ENCODE peak calls at places on chromosomes 2 and 18, in ten cellular contexts. O is mammary epithelial cell, D is mesenchymal stem cell, Y is H1, E is neural progenitor cell, G is colonic mucosa, I is HepG2, B is PC-3, Z is HCT116, X is DND-41. N is an unnamed sample.

GRCh38 chr2:112712903-112713584 is 7.8 kb upstream of the NT5DC4 start:
- DNase-seq in E (no peak), I (peak; percentile 75), X (no peak), G (no peak), D (peak; percentile 65), Y (peak; percentile 42), B (peak; percentile 62), Z (no peak), O (no peak), N (peak; percentile 72)

GRCh38 chr2:74954500-74954874 is 4.0 kb upstream of the POLE4 start:
- DNase-seq in X (no peak), E (no peak), Y (no peak), I (no peak), Z (no peak), G (no peak), O (no peak), D (no peak), B (no peak), N (no peak)

GRCh38 chr18:13577091-13577697 is 149.2 kb downstream of the FAM210A start:
- DNase-seq in E (no peak), Y (no peak), B (peak; percentile 22), I (no peak), O (peak; percentile 44), Z (no peak), D (no peak), G (no peak), X (peak; percentile 58), N (peak; percentile 60)

GRCh38 chr2:229301229-229301628 is 30.1 kb upstream of the PID1 start:
- DNase-seq in G (no peak), E (no peak), X (no peak), D (no peak), B (no peak), Y (no peak), O (no peak), Z (no peak), I (no peak), N (no peak)

GRCh38 chr2:201974651-201975050 is 59.0 kb upstream of the FZD7 start:
- DNase-seq in D (no peak), B (no peak), X (no peak), Z (no peak), I (no peak), E (no peak), O (no peak), G (no peak), Y (no peak), N (no peak)

GRCh38 chr2:46181789-46182530 is 115.2 kb upstream of the EPAS1 start:
- DNase-seq in X (no peak), Y (no peak), E (no peak), I (no peak), O (no peak), Z (no peak), B (no peak), G (no peak), D (no peak), N (no peak)

GRCh38 chr2:151238527-151239487 is 22.9 kb downstream of the RBM43 start:
- DNase-seq in O (peak; percentile 51), D (peak; percentile 85), Z (peak; percentile 45), X (peak; percentile 55), E (peak; percentile 73), Y (no peak), I (peak; percentile 57), B (peak; percentile 86), G (peak; percentile 36), N (peak; percentile 69)

GRCh38 chr18:44799422-44800421 is 119.0 kb downstream of the SETBP1 start:
- DNase-seq in G (no peak), X (no peak), B (no peak), Z (no peak), Y (no peak), D (no peak), E (no peak), I (no peak), O (no peak), N (no peak)

GRCh38 chr2:5693288-5694015 is 1.3 kb downstream of the SOX11 start:
- DNase-seq in X (no peak), O (peak; percentile 3), D (peak; percentile 52), G (no peak), I (no peak), E (peak; percentile 61), Y (peak; percentile 60), B (no peak), Z (no peak), N (peak; percentile 33)

GRCh38 chr2:5690718-5691658 is 1.2 kb upstream of the SOX11 start:
- DNase-seq in O (no peak), D (peak; percentile 64), Z (no peak), G (no peak), X (no peak), E (peak; percentile 94), B (no peak), I (no peak), Y (peak; percentile 77), N (peak; percentile 57)

GRCh38 chr2:5692561-5693287 is 540 bp downstream of the SOX11 start:
- DNase-seq in E (no peak), Y (peak; percentile 67), B (no peak), X (no peak), D (peak; percentile 66), O (no peak), I (no peak), Z (no peak), G (no peak), N (peak; percentile 62)

GRCh38 chr2:5690231-5690630 is 2.0 kb upstream of the SOX11 start:
- DNase-seq in Y (no peak), X (no peak), Z (no peak), G (no peak), D (no peak), E (peak; percentile 23), I (no peak), O (no peak), B (no peak), N (peak; percentile 34)

DNA sequence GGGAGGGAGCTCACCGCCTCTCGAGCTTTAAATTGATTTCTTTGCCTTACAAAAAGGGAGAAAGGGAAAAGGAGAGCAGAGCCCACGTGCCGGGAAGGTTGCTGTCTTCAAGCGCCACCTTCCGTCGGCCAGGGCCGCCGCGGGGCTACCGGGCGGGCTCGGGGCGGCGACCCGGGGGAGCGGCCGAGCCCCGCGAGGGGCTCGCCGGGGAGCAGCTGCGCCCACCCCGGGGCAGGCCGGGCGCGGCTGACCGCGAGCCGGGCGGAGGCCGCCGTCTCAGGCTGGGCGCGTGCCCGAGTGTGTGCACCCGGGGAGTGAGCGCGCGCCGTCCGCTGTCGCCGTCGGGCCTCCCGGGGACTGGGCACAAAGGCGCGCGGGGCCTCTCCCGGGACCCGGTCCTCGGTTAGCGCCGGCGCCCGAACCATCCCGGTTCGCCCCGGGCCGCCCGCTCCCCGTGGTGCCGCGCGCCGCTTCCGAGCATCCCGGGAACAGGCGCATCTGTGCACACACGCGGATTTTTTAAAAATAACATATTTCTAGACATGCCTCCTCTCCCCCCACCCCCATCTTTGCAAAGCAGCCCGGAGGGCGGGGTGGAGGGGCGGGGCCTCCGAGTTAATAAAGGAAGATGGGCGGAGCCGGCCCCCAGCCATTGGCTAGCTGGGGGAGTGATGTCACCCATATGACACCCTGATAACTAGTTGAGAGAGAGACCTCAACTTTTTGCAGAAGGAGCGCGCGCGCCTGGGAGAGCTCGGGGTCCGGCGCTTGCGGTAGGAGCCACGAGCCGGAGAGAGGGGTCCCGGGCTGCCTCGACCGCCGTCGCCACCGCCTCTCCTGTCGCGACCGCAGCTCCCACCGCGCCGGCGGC is at the start of gene SOX11:
- DNase-seq in Z (no peak), E (peak; percentile 97), I (no peak), O (no peak), Y (peak; percentile 96), X (no peak), B (no peak), G (no peak), D (peak; percentile 95), N (peak; percentile 87)
- H3K9ac ChIP-seq in Z (no peak within 1 kb of the TSS), E (peak within 1 kb of the TSS; percentile 78), I (no peak within 1 kb of the TSS), O (no peak within 1 kb of the TSS), Y (peak within 1 kb of the TSS; percentile 88), X (no peak within 1 kb of the TSS), B (no peak within 1 kb of the TSS), G (no peak within 1 kb of the TSS), D (no peak within 1 kb of the TSS), N (peak within 1 kb of the TSS; percentile 96)

GRCh38 chr2:95359501-95359930 is 43.0 kb upstream of the FAHD2A start:
- DNase-seq in G (peak; percentile 12), Y (peak; percentile 22), Z (no peak), X (no peak), O (no peak), D (no peak), B (no peak), I (no peak), E (no peak), N (no peak)

GRCh38 chr2:95359035-95359434 is 43.5 kb upstream of the FAHD2A start:
- DNase-seq in D (no peak), B (peak; percentile 43), I (no peak), E (no peak), Y (no peak), G (peak; percentile 0), X (no peak), O (peak; percentile 59), Z (no peak), N (peak; percentile 81)

GRCh38 chr2:95362486-95362885 is 40.0 kb upstream of the FAHD2A start:
- DNase-seq in O (no peak), I (no peak), E (no peak), G (no peak), X (no peak), D (no peak), Z (no peak), Y (no peak), B (no peak), N (no peak)

GRCh38 chr2:95357717-95358280 is 44.7 kb upstream of the FAHD2A start:
- DNase-seq in X (no peak), Y (no peak), D (no peak), E (no peak), B (no peak), Z (no peak), O (no peak), I (no peak), G (peak; percentile 12), N (no peak)

DNA sequence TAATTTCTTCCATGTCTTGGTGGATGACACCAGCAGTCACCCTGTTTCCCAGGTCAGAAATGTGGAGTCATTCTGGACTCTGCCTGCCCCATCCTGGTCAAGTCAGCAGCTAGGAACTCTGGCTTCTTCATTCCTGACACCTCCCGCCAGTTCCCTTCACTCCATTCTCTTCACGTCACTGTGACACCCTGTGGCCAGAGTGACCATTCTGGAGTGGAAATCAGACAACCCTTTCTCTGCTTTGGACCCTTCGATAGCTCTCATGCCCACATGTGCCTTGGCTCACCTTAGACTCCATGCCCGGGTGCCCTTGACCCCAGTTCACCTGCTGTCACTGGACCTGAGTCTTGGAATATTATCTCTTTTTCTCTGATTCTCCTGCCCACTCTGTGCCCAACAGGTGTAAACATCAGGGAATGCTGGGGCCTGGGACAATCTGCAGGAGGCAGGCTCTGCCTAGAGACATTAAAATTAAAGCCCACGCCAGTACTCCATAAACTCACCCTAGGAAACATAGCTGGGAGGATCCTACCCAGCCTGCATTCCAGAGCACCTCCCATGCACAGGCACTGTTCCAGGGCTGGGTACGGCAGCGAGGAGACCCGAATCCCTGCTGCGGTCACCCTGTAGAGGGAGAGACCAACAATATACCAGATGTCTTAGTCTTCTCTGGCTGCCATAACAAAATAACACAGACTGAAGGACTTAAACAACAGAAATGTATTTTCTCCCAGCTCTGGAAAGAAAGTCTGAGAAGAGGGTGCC is 41.1 kb upstream of the FAHD2A start:
- DNase-seq in E (no peak), O (no peak), I (no peak), D (no peak), X (no peak), G (no peak), Y (no peak), B (no peak), Z (no peak), N (no peak)
- H3K9ac ChIP-seq in E (no peak overlapping the region), O (no peak overlapping the region), I (no peak overlapping the region), D (no peak overlapping the region), X (no peak overlapping the region), G (no peak overlapping the region), Y (no peak overlapping the region), B (no peak overlapping the region), Z (no peak overlapping the region), N (no peak overlapping the region)

DNA sequence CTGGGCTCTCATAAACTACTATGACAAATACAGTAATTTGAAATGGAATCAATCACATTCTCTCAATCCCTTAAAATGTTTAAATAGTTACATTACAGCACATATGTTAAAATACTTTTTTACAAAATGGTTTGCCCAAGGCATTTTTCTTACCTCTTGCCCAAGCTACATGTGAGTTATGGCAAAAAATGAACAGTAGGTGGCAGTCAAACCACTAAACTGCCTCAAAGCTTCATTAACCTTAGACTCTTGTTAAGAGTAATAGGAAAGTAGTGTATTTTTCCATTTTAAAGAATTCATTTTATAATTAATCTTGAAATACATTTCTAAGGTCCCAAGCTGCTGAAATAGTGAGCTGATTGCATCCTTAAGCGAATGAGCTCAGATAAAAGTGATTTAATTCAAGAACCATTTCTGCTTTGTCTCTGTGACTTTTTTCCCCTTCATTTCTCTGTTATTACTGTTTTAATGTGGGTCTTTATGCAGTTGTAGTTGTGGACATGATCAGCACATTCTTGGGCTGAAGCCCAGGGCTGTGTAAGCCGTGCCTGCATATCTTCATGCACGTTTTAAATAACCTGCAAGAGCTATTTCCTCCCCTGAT is 311.9 kb downstream of the LNPK start:
- DNase-seq in Y (no peak), D (peak; percentile 68), Z (peak; percentile 58), E (peak; percentile 62), I (peak; percentile 72), B (peak; percentile 86), O (peak; percentile 49), G (peak; percentile 50), X (peak; percentile 55), N (peak; percentile 50)
- H3K9ac ChIP-seq in Y (no peak overlapping the region), D (no peak overlapping the region), Z (no peak overlapping the region), E (no peak overlapping the region), I (no peak overlapping the region), B (no peak overlapping the region), O (no peak overlapping the region), G (no peak overlapping the region), X (no peak overlapping the region), N (no peak overlapping the region)

GRCh38 chr2:217650229-217650628 is 352.6 kb downstream of the TNS1 start:
- DNase-seq in D (no peak), G (no peak), B (peak; percentile 31), O (peak; percentile 22), E (no peak), I (no peak), Y (no peak), X (no peak), Z (peak; percentile 43), N (no peak)

GRCh38 chr2:217650716-217651360 is 352.0 kb downstream of the TNS1 start:
- DNase-seq in Z (peak; percentile 60), I (peak; percentile 59), B (peak; percentile 74), D (peak; percentile 67), Y (peak; percentile 54), X (peak; percentile 47), G (peak; percentile 29), E (peak; percentile 83), O (peak; percentile 63), N (peak; percentile 22)

GRCh38 chr2:217653240-217653639 is 349.6 kb downstream of the TNS1 start:
- DNase-seq in X (no peak), Z (peak; percentile 46), G (peak; percentile 45), B (peak; percentile 96), D (peak; percentile 83), E (no peak), I (no peak), O (peak; percentile 92), Y (no peak), N (peak; percentile 86)

GRCh38 chr2:217654173-217654572 is 348.6 kb downstream of the TNS1 start:
- DNase-seq in B (no peak), O (no peak), E (no peak), Z (no peak), Y (no peak), D (no peak), I (no peak), G (no peak), X (no peak), N (no peak)

DNA sequence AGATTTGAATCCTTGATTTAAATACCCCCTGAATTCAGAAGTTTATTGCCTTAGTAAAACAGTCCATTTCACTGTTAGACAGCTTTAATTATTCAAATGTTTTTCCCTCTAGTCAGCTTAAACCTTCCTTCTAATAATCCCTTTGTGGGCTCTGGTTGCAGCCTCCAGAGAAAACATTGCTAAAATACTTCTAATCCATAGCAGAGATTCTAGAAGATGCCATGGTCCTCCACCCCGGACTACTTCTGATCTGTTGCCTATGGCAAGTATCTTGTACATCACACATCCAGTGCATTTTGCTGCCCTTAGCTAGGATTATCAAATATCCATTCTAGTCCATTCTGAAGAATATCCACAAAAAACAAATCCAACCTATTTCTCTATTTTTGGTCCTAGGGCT is 350.0 kb downstream of the TNS1 start:
- DNase-seq in G (no peak), X (no peak), Y (no peak), E (no peak), O (no peak), Z (no peak), B (no peak), I (no peak), D (no peak), N (peak; percentile 36)
- H3K9ac ChIP-seq in G (no peak overlapping the region), X (no peak overlapping the region), Y (no peak overlapping the region), E (no peak overlapping the region), O (no peak overlapping the region), Z (no peak overlapping the region), B (no peak overlapping the region), I (no peak overlapping the region), D (peak overlapping the region; percentile 77), N (no peak overlapping the region)

N was measured in astrocyte.